ENCODE peak calls at places on chromosomes 7 and 10, in seven cellular contexts. One of them, this sample, is unnamed. For H3K4me1, the result is how much of the 10 kb centered on the place peaks cover.

GRCh38 chr10:86104611-86105145 is 261.9 kb downstream of the GRID1 start:
- DNase-seq in IMR-90: no peak
- DNase-seq in neural progenitor cell: no peak
- DNase-seq in endothelial cell of umbilical vein: no peak
- DNase-seq in PC-9: no peak
- DNase-seq in HCT116: no peak
- DNase-seq in endodermal cell: no peak
- DNase-seq in this sample: no peak

GRCh38 chr10:44935201-44935960 is 24.2 kb upstream of the RASSF4 start:
- DNase-seq in IMR-90: peak
- DNase-seq in neural progenitor cell: no peak
- DNase-seq in endothelial cell of umbilical vein: peak
- DNase-seq in endodermal cell: no peak
- DNase-seq in PC-9: no peak
- DNase-seq in HCT116: no peak
- DNase-seq in this sample: peak

GRCh38 chr7:10469476-10469875 is 504.2 kb upstream of the PHF14 start:
- DNase-seq in endothelial cell of umbilical vein: no peak
- DNase-seq in endodermal cell: no peak
- DNase-seq in PC-9: no peak
- DNase-seq in IMR-90: no peak
- DNase-seq in HCT116: no peak
- DNase-seq in neural progenitor cell: no peak
- DNase-seq in this sample: no peak

GRCh38 chr7:990352-991005 is 7.5 kb downstream of the CYP2W1 start:
- DNase-seq in IMR-90: no peak
- DNase-seq in endodermal cell: no peak
- DNase-seq in HCT116: no peak
- DNase-seq in PC-9: no peak
- DNase-seq in neural progenitor cell: no peak
- DNase-seq in endothelial cell of umbilical vein: no peak
- DNase-seq in this sample: no peak

GRCh38 chr7:27600247-27600646 is 62.4 kb downstream of the HIBADH start:
- DNase-seq in endothelial cell of umbilical vein: no peak
- DNase-seq in IMR-90: no peak
- DNase-seq in HCT116: no peak
- DNase-seq in PC-9: no peak
- DNase-seq in endodermal cell: no peak
- DNase-seq in neural progenitor cell: no peak
- DNase-seq in this sample: no peak

GRCh38 chr10:128027822-128028507 is 98.3 kb downstream of the MKI67 start:
- DNase-seq in IMR-90: no peak
- DNase-seq in PC-9: no peak
- DNase-seq in neural progenitor cell: no peak
- DNase-seq in endothelial cell of umbilical vein: no peak
- DNase-seq in HCT116: no peak
- DNase-seq in endodermal cell: no peak
- DNase-seq in this sample: peak

GRCh38 chr7:104231054-104232046 is 23.5 kb upstream of the ORC5 start:
- DNase-seq in endothelial cell of umbilical vein: peak
- DNase-seq in endodermal cell: peak
- DNase-seq in neural progenitor cell: peak
- DNase-seq in PC-9: peak
- DNase-seq in IMR-90: peak
- DNase-seq in HCT116: peak
- DNase-seq in this sample: peak

GRCh38 chr7:20408467-20408826 is 77.7 kb downstream of the ITGB8 start:
- DNase-seq in HCT116: no peak
- DNase-seq in neural progenitor cell: no peak
- DNase-seq in endothelial cell of umbilical vein: no peak
- DNase-seq in IMR-90: peak
- DNase-seq in endodermal cell: no peak
- DNase-seq in PC-9: peak
- DNase-seq in this sample: peak

GRCh38 chr10:107022600-107023354 is 141.7 kb downstream of the SORCS1 start:
- DNase-seq in PC-9: no peak
- DNase-seq in IMR-90: no peak
- DNase-seq in neural progenitor cell: peak
- DNase-seq in endothelial cell of umbilical vein: no peak
- DNase-seq in HCT116: no peak
- DNase-seq in endodermal cell: no peak
- DNase-seq in this sample: no peak

GRCh38 chr10:75593690-75594556 is 162.5 kb downstream of the LRMDA start:
- DNase-seq in endothelial cell of umbilical vein: no peak
- DNase-seq in neural progenitor cell: peak
- DNase-seq in endodermal cell: peak
- DNase-seq in IMR-90: no peak
- DNase-seq in PC-9: no peak
- DNase-seq in HCT116: no peak
- DNase-seq in this sample: no peak

GRCh38 chr7:52659178-52659577 is 376.3 kb upstream of the POM121L12 start:
- DNase-seq in HCT116: no peak
- DNase-seq in endothelial cell of umbilical vein: no peak
- DNase-seq in PC-9: no peak
- DNase-seq in endodermal cell: no peak
- DNase-seq in neural progenitor cell: no peak
- DNase-seq in IMR-90: no peak
- DNase-seq in this sample: no peak

GRCh38 chr7:70599446-70600190 is 532.3 kb upstream of the GALNT17 start:
- DNase-seq in neural progenitor cell: no peak
- DNase-seq in endodermal cell: no peak
- DNase-seq in endothelial cell of umbilical vein: no peak
- DNase-seq in HCT116: no peak
- DNase-seq in IMR-90: no peak
- DNase-seq in PC-9: no peak
- DNase-seq in this sample: no peak

DNA sequence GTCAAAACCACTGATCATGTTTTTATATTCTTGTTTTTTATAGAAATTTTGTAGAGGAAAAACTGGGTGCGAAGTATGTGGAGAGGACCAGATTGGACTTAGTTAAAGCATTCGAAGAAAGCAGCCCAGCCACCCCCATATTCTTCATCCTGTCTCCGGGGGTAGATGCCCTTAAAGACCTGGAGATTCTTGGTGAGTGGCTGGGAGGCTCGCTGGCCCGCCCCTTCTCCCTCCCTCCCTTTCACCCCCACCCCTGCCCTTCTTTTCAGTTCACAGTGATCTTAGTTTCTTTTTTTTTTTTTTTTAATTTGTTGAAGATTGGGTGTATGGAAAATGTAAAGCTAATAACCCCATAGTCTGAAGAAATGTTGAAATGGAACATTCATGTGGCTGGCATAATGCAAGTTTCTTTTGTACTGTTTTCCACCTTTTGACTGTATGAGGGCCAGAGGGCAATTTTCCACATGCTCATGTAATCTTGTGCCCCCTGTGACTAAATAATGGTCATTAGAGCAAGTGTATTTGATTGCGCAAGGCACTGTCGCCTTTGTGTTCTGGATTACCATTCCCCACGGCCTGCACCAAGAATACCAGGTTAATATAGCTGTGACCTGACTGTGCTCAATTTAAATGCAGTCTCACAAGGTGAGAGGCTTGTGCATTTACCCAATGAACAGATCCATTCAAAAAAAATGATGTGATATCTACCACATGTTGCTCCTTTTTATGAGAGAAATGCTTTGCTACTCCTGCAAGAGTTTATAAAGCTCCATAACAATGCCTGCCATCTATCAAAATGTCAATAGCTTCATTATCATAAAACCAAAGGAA is 77.7 kb downstream of the CDCA7L start:
- DNase-seq in neural progenitor cell: no peak
- DNase-seq in IMR-90: no peak
- DNase-seq in HCT116: no peak
- DNase-seq in endothelial cell of umbilical vein: no peak
- DNase-seq in PC-9: no peak
- DNase-seq in endodermal cell: no peak
- DNase-seq in this sample: no peak
- H3K4me1 ChIP-seq in neural progenitor cell: under half
- H3K4me1 ChIP-seq in IMR-90: under half
- H3K4me1 ChIP-seq in HCT116: under half
- H3K4me1 ChIP-seq in endothelial cell of umbilical vein: under half
- H3K4me1 ChIP-seq in PC-9: under half
- H3K4me1 ChIP-seq in endodermal cell: under half
- H3K4me1 ChIP-seq in this sample: under half

GRCh38 chr10:121426307-121426706 is 171.9 kb downstream of the FGFR2 start:
- DNase-seq in endodermal cell: peak
- DNase-seq in HCT116: peak
- DNase-seq in PC-9: no peak
- DNase-seq in endothelial cell of umbilical vein: no peak
- DNase-seq in IMR-90: no peak
- DNase-seq in neural progenitor cell: no peak
- DNase-seq in this sample: peak
- H3K4me3 ChIP-seq in endodermal cell: no peak
- H3K4me3 ChIP-seq in HCT116: no peak
- H3K4me3 ChIP-seq in PC-9: no peak
- H3K4me3 ChIP-seq in endothelial cell of umbilical vein: no peak
- H3K4me3 ChIP-seq in IMR-90: no peak
- H3K4me3 ChIP-seq in neural progenitor cell: no peak
- H3K4me3 ChIP-seq in this sample: no peak

DNA sequence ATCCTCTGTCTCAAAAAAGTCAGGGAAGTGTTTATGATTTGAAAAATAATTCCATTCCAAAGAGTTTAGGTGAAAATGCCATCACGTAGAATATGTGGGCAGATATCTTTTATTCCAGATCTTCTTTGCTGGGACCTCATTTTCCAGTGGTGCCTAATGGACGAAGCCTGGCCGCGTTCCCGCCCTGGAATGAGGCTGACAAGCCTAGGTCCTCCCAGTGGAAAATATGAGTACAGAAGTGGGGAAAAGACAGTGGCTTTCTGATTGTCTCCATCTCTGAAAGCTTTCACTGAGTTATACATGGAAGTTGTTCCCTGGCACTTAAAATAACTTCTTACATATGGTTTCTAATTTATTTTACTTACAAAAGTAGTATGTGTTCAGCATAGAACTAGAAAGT is 139.4 kb downstream of the TACC2 start:
- DNase-seq in HCT116: no peak
- DNase-seq in endodermal cell: no peak
- DNase-seq in IMR-90: peak
- DNase-seq in PC-9: no peak
- DNase-seq in endothelial cell of umbilical vein: peak
- DNase-seq in neural progenitor cell: no peak
- DNase-seq in this sample: no peak
- TF ChIP-seq CTCF in HCT116: no peak
- TF ChIP-seq CTCF in endodermal cell: no peak
- TF ChIP-seq CTCF in IMR-90: no peak
- TF ChIP-seq CTCF in PC-9: no peak
- TF ChIP-seq CTCF in endothelial cell of umbilical vein: no peak
- TF ChIP-seq CTCF in neural progenitor cell: no peak
- TF ChIP-seq CTCF in this sample: no peak

GRCh38 chr7:13240349-13240748 is 552.9 kb downstream of the ARL4A start:
- DNase-seq in PC-9: no peak
- DNase-seq in endodermal cell: peak
- DNase-seq in IMR-90: peak
- DNase-seq in neural progenitor cell: no peak
- DNase-seq in endothelial cell of umbilical vein: no peak
- DNase-seq in HCT116: peak
- DNase-seq in this sample: no peak
- H3K4me1 ChIP-seq in PC-9: under half
- H3K4me1 ChIP-seq in endodermal cell: under half
- H3K4me1 ChIP-seq in IMR-90: under half
- H3K4me1 ChIP-seq in neural progenitor cell: under half
- H3K4me1 ChIP-seq in endothelial cell of umbilical vein: under half
- H3K4me1 ChIP-seq in HCT116: under half
- H3K4me1 ChIP-seq in this sample: under half